ENCODE peak calls at places on chromosome 7, in four cellular contexts. S is osteocyte, H is fibroblast of pulmonary artery, Y is cardiac muscle cell. J is an unnamed sample.

GRCh38 chr7:64656489-64656888 is 9.4 kb upstream of the ZNF107 start:
- DNase-seq in S (peak; percentile 5), H (no peak), Y (no peak), J (no peak)

GRCh38 chr7:99129001-99129400 is 14.9 kb downstream of the SMURF1 start:
- DNase-seq in S (no peak), H (no peak), Y (no peak), J (no peak)

GRCh38 chr7:71694678-71695077 is 562.7 kb downstream of the GALNT17 start:
- DNase-seq in S (peak; percentile 38), H (no peak), Y (no peak), J (no peak)

GRCh38 chr7:2299131-2299829 is 15.0 kb downstream of the SNX8 start:
- DNase-seq in S (no peak), H (peak; percentile 83), Y (no peak), J (no peak)

GRCh38 chr7:28674359-28674782 is 262.1 kb downstream of the CREB5 start:
- DNase-seq in S (no peak), H (no peak), Y (no peak), J (no peak)

GRCh38 chr7:4702961-4703512 is 20.9 kb downstream of the FOXK1 start:
- DNase-seq in S (no peak), H (no peak), Y (no peak), J (no peak)

GRCh38 chr7:3955751-3956696 is 655.0 kb downstream of the SDK1 start:
- DNase-seq in S (no peak), H (peak; percentile 41), Y (no peak), J (peak; percentile 32)

GRCh38 chr7:41779918-41780317 is 77.0 kb upstream of the INHBA start:
- DNase-seq in S (no peak), H (peak; percentile 69), Y (no peak), J (no peak)

GRCh38 chr7:79523426-79523825 is 70.0 kb upstream of the MAGI2 start:
- DNase-seq in S (no peak), H (peak; percentile 35), Y (no peak), J (peak; percentile 37)

GRCh38 chr7:192701-193536 is 548 bp downstream of the FAM20C start:
- DNase-seq in S (no peak), H (peak; percentile 31), Y (peak; percentile 36), J (no peak)

GRCh38 chr7:40059057-40059456 is 75.4 kb downstream of the MPLKIP start:
- DNase-seq in S (no peak), H (no peak), Y (no peak), J (no peak)

GRCh38 chr7:39733881-39734571 is 110.7 kb downstream of the RALA start:
- DNase-seq in S (no peak), H (peak; percentile 81), Y (no peak), J (peak; percentile 91)

GRCh38 chr7:18593602-18594279 is 98.2 kb downstream of the HDAC9 start:
- DNase-seq in S (no peak), H (no peak), Y (no peak), J (no peak)

GRCh38 chr7:74294191-74294998 is 5.2 kb downstream of the CLIP2 start:
- DNase-seq in S (no peak), H (peak; percentile 38), Y (no peak), J (no peak)

GRCh38 chr7:149831730-149832219 is 6.4 kb upstream of the ZNF862 start:
- DNase-seq in S (no peak), H (no peak), Y (no peak), J (no peak)

GRCh38 chr7:12158334-12159060 is 52.6 kb upstream of the TMEM106B start:
- DNase-seq in S (no peak), H (peak; percentile 37), Y (no peak), J (no peak)

GRCh38 chr7:148303295-148304013 is 287.1 kb upstream of the C7orf33 start:
- DNase-seq in S (peak; percentile 51), H (peak; percentile 67), Y (no peak), J (no peak)

GRCh38 chr7:100406767-100407166 is 21.7 kb downstream of the ZCWPW1 start:
- DNase-seq in S (no peak), H (peak; percentile 69), Y (no peak), J (no peak)

GRCh38 chr7:100171087-100171681 is 2.8 kb upstream of the GAL3ST4 start:
- DNase-seq in S (no peak), H (no peak), Y (peak; percentile 30), J (no peak)

GRCh38 chr7:29607889-29608288 is 44.3 kb downstream of the PRR15 start:
- DNase-seq in S (no peak), H (peak; percentile 37), Y (peak; percentile 12), J (peak; percentile 54)

GRCh38 chr7:141441837-141442627 is 109.2 kb upstream of the AGK start:
- DNase-seq in S (no peak), H (no peak), Y (no peak), J (no peak)

GRCh38 chr7:137146012-137146455 is 197.5 kb downstream of the PTN start:
- DNase-seq in S (no peak), H (peak; percentile 55), Y (no peak), J (peak; percentile 74)

GRCh38 chr7:96901822-96902412 is 103.4 kb upstream of the DLX6 start:
- DNase-seq in S (no peak), H (no peak), Y (no peak), J (no peak)

GRCh38 chr7:135910393-135911036 is 66.6 kb downstream of the MTPN start:
- DNase-seq in S (no peak), H (no peak), Y (no peak), J (no peak)

GRCh38 chr7:31443457-31443856 is 70.4 kb upstream of the ITPRID1 start:
- DNase-seq in S (no peak), H (peak; percentile 53), Y (peak; percentile 77), J (no peak)

GRCh38 chr7:143284591-143285453 is at the start of gene TMEM139:
- DNase-seq in S (no peak), H (no peak), Y (peak; percentile 42), J (no peak)

GRCh38 chr7:106717997-106718871 is 57.3 kb upstream of the CCDC71L start:
- DNase-seq in S (no peak), H (peak; percentile 98), Y (no peak), J (peak; percentile 95)

GRCh38 chr7:93836111-93836510 is 54.4 kb downstream of the TFPI2 start:
- DNase-seq in S (no peak), H (peak; percentile 51), Y (no peak), J (no peak)

GRCh38 chr7:72032934-72033333 is 379.2 kb downstream of the CALN1 start:
- DNase-seq in S (no peak), H (no peak), Y (no peak), J (no peak)

GRCh38 chr7:17557305-17557704 is 258.9 kb downstream of the AHR start:
- DNase-seq in S (no peak), H (peak; percentile 60), Y (no peak), J (peak; percentile 68)

GRCh38 chr7:40199076-40199802 is 64.4 kb downstream of the SUGCT start:
- DNase-seq in S (peak; percentile 68), H (peak; percentile 84), Y (peak; percentile 51), J (no peak)

GRCh38 chr7:20307119-20307518 is 23.6 kb upstream of the ITGB8 start:
- DNase-seq in S (no peak), H (peak; percentile 81), Y (no peak), J (no peak)

GRCh38 chr7:47521041-47521795 is 60.7 kb downstream of the TNS3 start:
- DNase-seq in S (no peak), H (no peak), Y (no peak), J (no peak)

GRCh38 chr7:47635091-47636090 is 53.5 kb upstream of the TNS3 start:
- DNase-seq in S (no peak), H (no peak), Y (peak; percentile 42), J (no peak)

GRCh38 chr7:132154248-132154647 is 422.0 kb downstream of the PLXNA4 start:
- DNase-seq in S (no peak), H (no peak), Y (no peak), J (no peak)
- TF ChIP-seq CTCF in S (peak; percentile 15), H (no peak), Y (no peak), J (peak; percentile 1)

GRCh38 chr7:6271091-6271658 is 1.2 kb downstream of the CYTH3 start:
- DNase-seq in S (peak; percentile 87), H (peak; percentile 57), Y (peak; percentile 36), J (no peak)
- TF ChIP-seq CTCF in S (peak; percentile 66), H (peak; percentile 54), Y (peak; percentile 42), J (peak; percentile 54)

DNA sequence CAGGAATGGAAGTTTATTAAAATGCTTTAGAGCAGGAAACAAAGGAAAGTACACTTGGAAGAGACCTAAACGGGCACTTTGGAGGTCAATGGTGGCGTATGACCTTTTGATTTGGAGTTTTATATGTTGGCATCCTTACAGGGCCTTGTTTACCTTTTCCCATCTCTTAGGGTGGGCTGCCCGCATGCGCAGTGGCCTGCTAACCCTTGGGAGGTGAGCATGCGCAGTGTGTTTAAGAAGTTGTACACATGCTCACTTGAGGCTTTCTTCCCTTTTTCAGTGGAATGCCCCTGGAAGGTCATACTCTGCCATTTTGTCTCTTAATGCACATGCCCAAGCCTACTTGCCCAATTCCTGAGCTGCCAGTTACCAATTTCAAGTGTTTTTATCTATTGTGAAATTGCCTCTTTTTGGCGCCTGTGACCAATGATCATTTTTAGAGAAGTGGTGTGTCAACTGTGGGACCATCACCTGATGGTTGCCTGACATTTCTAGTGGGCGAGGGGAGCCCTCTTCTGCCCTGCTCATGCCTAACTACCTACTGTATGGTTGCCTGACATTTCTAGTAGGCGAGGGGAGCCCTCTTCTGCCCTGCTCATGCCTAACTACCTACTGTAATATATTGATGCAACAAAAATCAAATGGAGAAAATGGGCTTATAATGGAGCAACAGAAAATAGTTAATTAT is 138.0 kb downstream of the PPP1R9A start:
- DNase-seq in S (no peak), H (peak; percentile 21), Y (no peak), J (no peak)
- TF ChIP-seq CTCF in S (peak; percentile 57), H (no peak), Y (peak; percentile 22), J (no peak)

GRCh38 chr7:113010377-113010776 is 76.2 kb downstream of the GPR85 start:
- DNase-seq in S (no peak), H (no peak), Y (peak; percentile 68), J (no peak)

GRCh38 chr7:113013761-113014449 is 72.7 kb downstream of the GPR85 start:
- DNase-seq in S (no peak), H (no peak), Y (no peak), J (no peak)

DNA sequence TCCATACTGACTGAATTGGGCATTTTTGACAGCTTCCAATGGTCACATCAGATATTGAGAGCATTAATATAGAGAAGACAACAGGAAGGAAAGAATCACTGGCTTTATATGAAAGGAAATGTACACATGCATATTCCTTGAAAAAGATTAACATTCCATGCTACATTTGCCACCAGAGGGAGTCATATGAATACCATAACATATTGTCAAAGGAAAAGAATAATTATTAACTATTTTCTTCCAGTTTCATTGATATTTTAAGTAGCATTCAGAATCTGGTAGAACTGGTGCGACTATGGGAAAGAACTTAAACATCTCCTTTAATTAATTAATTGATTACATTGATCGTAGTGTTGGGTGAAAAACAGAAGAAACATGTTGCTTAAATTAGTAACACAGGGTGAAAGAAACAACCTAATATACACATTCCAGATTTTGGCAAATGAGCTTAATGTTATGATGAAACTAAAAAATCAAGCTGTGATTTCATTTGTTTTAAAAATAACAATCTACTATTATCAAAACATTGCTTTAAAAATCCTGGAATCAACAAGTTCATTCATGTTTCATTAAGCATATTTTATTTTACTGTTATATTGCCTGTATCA is 71.5 kb downstream of the GPR85 start:
- DNase-seq in S (no peak), H (peak; percentile 63), Y (peak; percentile 37), J (peak; percentile 10)
- TF ChIP-seq CTCF in S (peak; percentile 69), H (peak; percentile 60), Y (peak; percentile 42), J (peak; percentile 50)

DNA sequence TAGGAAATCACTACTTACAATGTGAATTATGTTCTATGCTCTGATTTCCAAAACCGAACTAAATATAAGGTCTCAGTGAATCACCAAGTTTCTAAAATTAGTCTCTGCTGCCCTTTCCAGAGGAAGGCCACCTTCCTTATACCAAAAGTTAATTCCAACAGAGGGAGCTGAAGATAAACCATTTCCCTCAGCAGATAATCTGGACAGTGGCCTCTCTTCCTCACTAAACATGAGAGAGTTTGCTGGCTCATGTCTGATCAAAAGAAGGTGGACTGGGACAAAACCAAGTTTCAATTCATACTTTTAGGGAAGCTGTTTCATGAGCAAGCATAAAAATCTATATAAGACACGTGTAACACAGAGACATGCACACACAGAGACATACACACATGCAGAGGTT is 6.4 kb downstream of the FEZF1 start:
- DNase-seq in S (no peak), H (no peak), Y (no peak), J (no peak)
- TF ChIP-seq CTCF in S (no peak), H (no peak), Y (no peak), J (no peak)

J was measured in retinal pigment epithelial cell.